ENCODE peak calls at places on chromosomes 4 and X, in four cellular contexts. Y, F, C and B are unnamed samples.

GRCh38 chr4:54553001-54553400 is 104.8 kb upstream of the KIT start:
- DNase-seq in Y (no peak), F (peak), C (no peak), B (no peak)

GRCh38 chr4:165604181-165604580 is 225.4 kb downstream of the CPE start:
- DNase-seq in Y (no peak), F (no peak), C (no peak), B (no peak)

GRCh38 chr4:94076498-94076897 is 131.2 kb upstream of the SMARCAD1 start:
- DNase-seq in Y (no peak), F (no peak), C (no peak), B (peak)

GRCh38 chr4:75698162-75698962 is 25.2 kb upstream of the G3BP2 start:
- DNase-seq in Y (no peak), F (no peak), C (no peak), B (no peak)

GRCh38 chr4:3810111-3810680 is 44.0 kb downstream of the ADRA2C start:
- DNase-seq in Y (no peak), F (no peak), C (no peak), B (no peak)

GRCh38 chrX:40094041-40094899 is 3.5 kb downstream of the BCOR start:
- DNase-seq in Y (peak), F (peak), C (peak), B (no peak)

GRCh38 chr4:7797330-7797729 is 142.3 kb downstream of the AFAP1 start:
- DNase-seq in Y (no peak), F (no peak), C (no peak), B (no peak)

GRCh38 chr4:150600821-150601445 is 19.0 kb downstream of the MAB21L2 start:
- DNase-seq in Y (no peak), F (no peak), C (no peak), B (no peak)

GRCh38 chrX:7828594-7828993 is 14.4 kb upstream of the VCX start:
- DNase-seq in Y (no peak), F (no peak), C (no peak), B (no peak)

GRCh38 chrX:53356186-53356585 is 66.3 kb downstream of the SMC1A start:
- DNase-seq in Y (no peak), F (no peak), C (no peak), B (no peak)

GRCh38 chrX:141220342-141221008 is 21.8 kb downstream of the SPANXC start:
- DNase-seq in Y (no peak), F (peak), C (no peak), B (no peak)

GRCh38 chr4:117417856-117418255 is 332.5 kb upstream of the TRAM1L1 start:
- DNase-seq in Y (no peak), F (peak), C (no peak), B (no peak)

GRCh38 chrX:115409551-115409950 is 120.0 kb downstream of the LUZP4 start:
- DNase-seq in Y (no peak), F (peak), C (no peak), B (no peak)

GRCh38 chr4:140004580-140005314 is 149.2 kb downstream of the MAML3 start:
- DNase-seq in Y (peak), F (peak), C (no peak), B (no peak)

GRCh38 chr4:99998062-99998880 is 48.2 kb upstream of the H2AZ1 start:
- DNase-seq in Y (no peak), F (peak), C (no peak), B (no peak)

GRCh38 chr4:83356899-83357661 is 22.4 kb upstream of the HPSE start:
- DNase-seq in Y (no peak), F (peak), C (no peak), B (no peak)

GRCh38 chrX:155694649-155695048 is 81.9 kb upstream of the TMLHE start:
- DNase-seq in Y (no peak), F (no peak), C (no peak), B (no peak)

GRCh38 chrX:19566359-19567141 is 51.2 kb upstream of the MAP3K15 start:
- DNase-seq in Y (no peak), F (peak), C (no peak), B (no peak)

GRCh38 chrX:113929004-113929403 is 654.9 kb upstream of the HTR2C start:
- DNase-seq in Y (no peak), F (peak), C (no peak), B (no peak)

GRCh38 chr4:41258783-41259182 is 2.1 kb downstream of the UCHL1 start:
- DNase-seq in Y (no peak), F (peak), C (no peak), B (no peak)

GRCh38 chrX:966396-967070 is 245.9 kb downstream of the CRLF2 start:
- DNase-seq in Y (no peak), F (no peak), C (no peak), B (no peak)

GRCh38 chrX:121000589-121000988 is 15.0 kb upstream of the CT47A1 start:
- DNase-seq in Y (no peak), F (no peak), C (no peak), B (no peak)

GRCh38 chr4:160567634-160568033 is 1464.8 kb downstream of the RAPGEF2 start:
- DNase-seq in Y (no peak), F (no peak), C (no peak), B (no peak)

GRCh38 chr4:10716163-10716562 is 31.6 kb upstream of the CLNK start:
- DNase-seq in Y (no peak), F (no peak), C (no peak), B (no peak)

GRCh38 chr4:67327245-67327860 is 217.9 kb downstream of the CENPC start:
- DNase-seq in Y (peak), F (peak), C (peak), B (peak)

GRCh38 chrX:70062076-70062475 is at the start of gene OTUD6A:
- DNase-seq in Y (no peak), F (no peak), C (no peak), B (no peak)

GRCh38 chr4:17111959-17112659 is 213.7 kb upstream of the LDB2 start:
- DNase-seq in Y (no peak), F (no peak), C (no peak), B (peak)

GRCh38 chr4:173666-174314 is 49.5 kb downstream of the ZNF718 start:
- DNase-seq in Y (no peak), F (no peak), C (no peak), B (no peak)

GRCh38 chrX:115531818-115532403 is 29.1 kb upstream of the PLS3 start:
- DNase-seq in Y (no peak), F (peak), C (no peak), B (no peak)

GRCh38 chr4:6607368-6608050 is 32.5 kb downstream of the MAN2B2 start:
- DNase-seq in Y (no peak), F (no peak), C (no peak), B (no peak)

GRCh38 chrX:48896611-48897011 is 957 bp downstream of the TIMM17B start:
- DNase-seq in Y (no peak), F (no peak), C (no peak), B (no peak)

GRCh38 chr4:42720514-42720913 is 63.6 kb upstream of the ATP8A1 start:
- DNase-seq in Y (no peak), F (no peak), C (no peak), B (no peak)

GRCh38 chr4:148443550-148444295 is 1.5 kb upstream of the NR3C2 start:
- DNase-seq in Y (peak), F (no peak), C (peak), B (peak)

GRCh38 chrX:15738686-15739016 is 581 bp downstream of the CA5B start:
- DNase-seq in Y (no peak), F (no peak), C (no peak), B (no peak)

DNA sequence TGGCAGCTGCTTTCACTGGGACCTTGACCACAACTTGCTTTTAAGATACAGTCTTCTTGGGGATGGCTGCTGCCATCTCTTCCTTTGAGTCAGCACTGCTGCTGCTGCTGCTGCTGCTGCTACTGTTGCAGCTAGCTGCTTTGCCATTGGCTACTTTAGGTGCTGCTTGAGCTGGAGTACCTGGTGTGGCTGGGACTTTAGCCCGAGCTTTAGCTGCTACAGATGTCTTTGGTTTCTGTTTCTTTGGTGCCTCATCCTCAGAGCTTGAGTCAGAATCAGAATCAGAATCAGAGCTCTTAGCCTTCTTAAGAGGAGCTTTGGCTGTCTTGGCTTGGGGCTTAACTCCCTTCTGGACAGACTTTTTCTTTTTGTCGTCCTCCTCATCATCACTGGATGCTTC is 52.2 kb downstream of the FAM9B start:
- DNase-seq in Y (no peak), F (peak), C (no peak), B (no peak)
- TF ChIP-seq POLR2A in Y (no peak), F (no peak), C (no peak), B (no peak)

GRCh38 chr4:88456757-88457306 is at the start of gene HERC5:
- DNase-seq in Y (peak), F (peak), C (peak), B (peak)
- TF ChIP-seq POLR2A in Y (peak), F (no peak), C (no peak), B (peak)

GRCh38 chrX:43882294-43882681 is at the start of gene MAOB:
- DNase-seq in Y (peak), F (no peak), C (no peak), B (no peak)
- TF ChIP-seq POLR2A in Y (peak), F (no peak), C (no peak), B (no peak)

DNA sequence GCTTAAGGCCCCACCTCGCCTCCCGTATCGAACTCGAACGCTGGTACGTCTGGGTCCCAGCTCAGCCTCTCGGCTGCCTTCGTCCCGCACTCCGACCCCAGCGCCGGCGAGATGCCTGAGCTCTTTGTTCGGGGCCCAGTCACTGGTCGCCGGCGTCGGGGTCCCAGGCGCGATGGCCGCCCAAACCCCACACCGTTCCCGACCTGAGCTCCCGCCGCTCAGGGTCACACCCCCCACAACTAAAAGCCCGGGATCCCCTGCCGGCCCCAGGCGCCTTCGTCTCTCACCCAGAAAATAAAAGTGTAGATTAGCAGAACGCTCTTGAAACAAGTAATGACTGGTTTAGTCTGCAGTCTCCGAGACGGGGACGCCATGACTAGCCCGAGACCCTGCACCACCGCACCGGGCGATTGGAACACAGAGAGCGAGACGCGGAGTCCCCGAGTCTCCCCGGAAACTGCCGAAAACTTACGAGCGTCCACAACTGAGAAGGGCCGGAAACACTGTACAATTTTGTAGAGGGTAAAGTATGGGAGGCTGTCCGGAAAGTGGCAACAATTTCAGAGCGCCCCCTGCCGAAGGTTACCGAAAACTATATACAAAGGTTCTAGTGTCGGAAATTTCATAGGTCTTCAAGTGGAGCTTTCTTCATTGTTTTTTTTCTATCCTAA is at the start of gene TSPAN6:
- DNase-seq in Y (peak), F (peak), C (peak), B (peak)
- TF ChIP-seq POLR2A in Y (peak), F (peak), C (no peak), B (no peak)

GRCh38 chr4:1715002-1715761 is 3.1 kb upstream of the SLBP start:
- DNase-seq in Y (no peak), F (no peak), C (no peak), B (no peak)
- TF ChIP-seq POLR2A in Y (no peak), F (no peak), C (no peak), B (no peak)

DNA sequence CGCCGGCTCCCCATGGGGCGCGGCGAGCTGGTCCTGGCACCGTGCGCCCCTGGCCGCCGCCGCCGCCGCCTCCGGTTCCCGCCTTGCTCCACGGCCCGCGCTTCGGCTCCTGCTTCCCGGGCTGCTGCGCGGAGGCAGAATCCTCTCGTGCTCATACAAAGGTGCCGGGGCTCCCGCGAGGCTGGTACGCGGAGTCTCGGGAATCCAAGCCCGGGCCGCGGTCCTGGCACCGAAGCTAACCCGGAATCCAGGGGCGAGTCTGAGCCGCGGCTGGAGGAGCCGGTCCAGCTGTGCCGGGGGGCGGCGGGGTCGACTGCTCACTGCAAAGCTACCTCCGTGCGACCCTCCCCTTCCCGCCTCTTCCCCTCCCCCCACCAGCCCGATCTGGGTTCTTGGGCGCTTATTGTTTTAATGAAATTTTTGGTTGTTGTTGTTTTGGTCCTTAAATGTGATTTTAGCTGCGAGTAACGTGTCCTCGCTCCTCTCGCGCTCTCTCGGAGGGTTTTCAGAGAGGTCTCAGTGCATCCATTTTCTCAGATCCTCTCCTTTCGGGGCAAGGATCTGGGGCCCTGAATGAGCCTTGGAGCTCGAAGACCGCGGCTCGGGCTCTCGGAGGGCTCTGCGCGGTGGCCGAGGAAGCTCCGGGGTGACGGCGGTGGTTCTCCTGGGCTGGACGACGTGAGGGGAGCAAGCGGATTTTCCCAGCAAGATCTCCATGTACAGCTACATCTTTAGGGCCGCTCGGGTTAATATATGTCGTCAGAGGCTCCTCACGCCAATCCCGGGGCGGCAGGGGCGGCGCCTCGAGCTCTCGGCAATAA is at the start of gene HAND2:
- DNase-seq in Y (peak), F (peak), C (peak), B (no peak)
- TF ChIP-seq POLR2A in Y (peak), F (no peak), C (no peak), B (no peak)